ENCODE peak calls at places on chromosomes 7 and 10, in four cellular contexts. One of them, this sample, is unnamed.

GRCh38 chr7:46321556-46322205 is 400.6 kb upstream of the IGFBP3 start:
- DNase-seq in epithelial cell of esophagus: no peak
- DNase-seq in A172: peak
- DNase-seq in activated CD4-positive, CD25-positive, alpha-beta regulatory T cell: no peak
- DNase-seq in this sample: no peak

GRCh38 chr10:36057180-36057579 is 415.1 kb upstream of the FZD8 start:
- DNase-seq in epithelial cell of esophagus: no peak
- DNase-seq in A172: no peak
- DNase-seq in activated CD4-positive, CD25-positive, alpha-beta regulatory T cell: no peak
- DNase-seq in this sample: no peak

GRCh38 chr10:75530337-75530736 is 98.9 kb downstream of the LRMDA start:
- DNase-seq in epithelial cell of esophagus: peak
- DNase-seq in A172: peak
- DNase-seq in activated CD4-positive, CD25-positive, alpha-beta regulatory T cell: no peak
- DNase-seq in this sample: no peak

GRCh38 chr10:33967721-33968120 is 633.3 kb upstream of the NRP1 start:
- DNase-seq in epithelial cell of esophagus: no peak
- DNase-seq in A172: no peak
- DNase-seq in activated CD4-positive, CD25-positive, alpha-beta regulatory T cell: no peak
- DNase-seq in this sample: no peak

GRCh38 chr7:51138121-51139085 is 178.2 kb downstream of the COBL start:
- DNase-seq in epithelial cell of esophagus: no peak
- DNase-seq in A172: no peak
- DNase-seq in activated CD4-positive, CD25-positive, alpha-beta regulatory T cell: no peak
- DNase-seq in this sample: no peak

GRCh38 chr10:88974446-88975376 is 15.9 kb upstream of the FAS start:
- DNase-seq in epithelial cell of esophagus: no peak
- DNase-seq in A172: peak
- DNase-seq in activated CD4-positive, CD25-positive, alpha-beta regulatory T cell: no peak
- DNase-seq in this sample: no peak

GRCh38 chr7:67754651-67755050 is 758.0 kb downstream of the TYW1 start:
- DNase-seq in epithelial cell of esophagus: no peak
- DNase-seq in A172: peak
- DNase-seq in activated CD4-positive, CD25-positive, alpha-beta regulatory T cell: no peak
- DNase-seq in this sample: no peak

GRCh38 chr7:136869991-136870798 is 1.7 kb downstream of the CHRM2 start:
- DNase-seq in epithelial cell of esophagus: no peak
- DNase-seq in A172: no peak
- DNase-seq in activated CD4-positive, CD25-positive, alpha-beta regulatory T cell: no peak
- DNase-seq in this sample: no peak

This sample was measured in GOT3.